ENCODE peak calls at places on chromosomes 7 and 10, in eight cellular contexts. G, V, M, A, R, H, Y and L are unnamed samples.

GRCh38 chr7:141685285-141686035 is 16.5 kb downstream of the DENND11 start:
- DNase-seq in Y (no peak), M (no peak), R (no peak), V (no peak), H (no peak), A (no peak), G (no peak), L (no peak)

GRCh38 chr10:24674892-24675632 is 48.6 kb downstream of the ARHGAP21 start:
- DNase-seq in V (no peak), M (no peak), R (no peak), A (no peak), H (no peak), Y (no peak), G (no peak), L (no peak)

GRCh38 chr10:42959833-42960232 is 117.0 kb upstream of the RET start:
- DNase-seq in M (no peak), G (no peak), Y (no peak), H (no peak), V (no peak), A (no peak), R (no peak), L (no peak)

GRCh38 chr7:131164025-131164899 is 163.4 kb upstream of the MKLN1 start:
- DNase-seq in M (no peak), R (no peak), G (peak), H (no peak), V (no peak), A (no peak), Y (peak), L (no peak)

GRCh38 chr10:34813626-34814227 is 1.4 kb downstream of the PARD3 start:
- DNase-seq in Y (peak), V (no peak), A (no peak), M (no peak), R (no peak), G (peak), H (no peak), L (no peak)

GRCh38 chr10:24287559-24288195 is 78.7 kb downstream of the KIAA1217 start:
- DNase-seq in V (no peak), A (no peak), M (no peak), R (no peak), H (no peak), G (peak), Y (no peak), L (no peak)

GRCh38 chr10:11682267-11682683 is 59.9 kb upstream of the ECHDC3 start:
- DNase-seq in Y (no peak), V (no peak), H (no peak), G (no peak), R (no peak), A (no peak), M (no peak), L (peak)

GRCh38 chr7:1940863-1941262 is 270.8 kb downstream of the ELFN1 start:
- DNase-seq in A (no peak), Y (no peak), M (no peak), G (no peak), R (no peak), H (no peak), V (no peak), L (no peak)

GRCh38 chr10:21260793-21261149 is 264.7 kb downstream of the SKIDA1 start:
- DNase-seq in M (no peak), A (peak), G (no peak), R (no peak), Y (no peak), H (no peak), V (no peak), L (no peak)

GRCh38 chr7:151351967-151352366 is 10.4 kb downstream of the NUB1 start:
- DNase-seq in Y (no peak), M (no peak), H (peak), G (no peak), R (peak), V (no peak), A (no peak), L (peak)

GRCh38 chr10:7075851-7076250 is 335.0 kb downstream of the SFMBT2 start:
- DNase-seq in G (no peak), H (no peak), A (no peak), Y (no peak), M (no peak), V (no peak), R (no peak), L (no peak)

GRCh38 chr10:103723557-103723956 is 131.8 kb downstream of the SH3PXD2A start:
- DNase-seq in R (no peak), Y (no peak), H (no peak), V (no peak), M (no peak), G (no peak), A (no peak), L (no peak)

GRCh38 chr10:22500567-22501369 is 155.5 kb downstream of the SPAG6 start:
- DNase-seq in Y (no peak), V (no peak), M (no peak), H (no peak), A (no peak), G (no peak), R (no peak), L (no peak)

GRCh38 chr7:24283900-24284698 is at the start of gene NPY:
- DNase-seq in H (no peak), R (peak), M (no peak), G (no peak), A (peak), Y (no peak), V (no peak), L (no peak)